ENCODE peak calls at places on chromosomes 11 and 22, in four cellular contexts. One of them, this sample, is unnamed. For H3K9me3, the result is how much of the 10 kb centered on the place peaks cover.

GRCh38 chr11:72369786-72370185 is 64.5 kb downstream of the CLPB start:
- DNase-seq in heart left ventricle: no peak
- DNase-seq in sigmoid colon: no peak
- DNase-seq in transverse colon: no peak
- DNase-seq in this sample: no peak

GRCh38 chr11:73746701-73747100 is 14.2 kb downstream of the RAB6A start:
- DNase-seq in heart left ventricle: no peak
- DNase-seq in sigmoid colon: no peak
- DNase-seq in transverse colon: no peak
- DNase-seq in this sample: no peak

GRCh38 chr11:25970726-25971508 is 361.0 kb upstream of the ANO3 start:
- DNase-seq in sigmoid colon: no peak
- DNase-seq in heart left ventricle: no peak
- DNase-seq in transverse colon: no peak
- DNase-seq in this sample: no peak

GRCh38 chr11:92638678-92639077 is 330.8 kb upstream of the MTNR1B start:
- DNase-seq in sigmoid colon: no peak
- DNase-seq in transverse colon: no peak
- DNase-seq in heart left ventricle: no peak
- DNase-seq in this sample: no peak

GRCh38 chr11:110793556-110793955 is 81.3 kb upstream of the ARHGAP20 start:
- DNase-seq in sigmoid colon: no peak
- DNase-seq in heart left ventricle: no peak
- DNase-seq in transverse colon: no peak
- DNase-seq in this sample: no peak

GRCh38 chr11:7046474-7046873 is 26.2 kb downstream of the NLRP14 start:
- DNase-seq in heart left ventricle: no peak
- DNase-seq in sigmoid colon: no peak
- DNase-seq in transverse colon: no peak
- DNase-seq in this sample: peak

GRCh38 chr11:74466916-74467885 is at the start of gene KCNE3:
- DNase-seq in transverse colon: peak
- DNase-seq in sigmoid colon: peak
- DNase-seq in heart left ventricle: peak
- DNase-seq in this sample: no peak

GRCh38 chr22:41223535-41223934 is 17.2 kb downstream of the CHADL start:
- DNase-seq in sigmoid colon: no peak
- DNase-seq in heart left ventricle: no peak
- DNase-seq in transverse colon: no peak
- DNase-seq in this sample: no peak

GRCh38 chr11:17978553-17979287 is 34.1 kb downstream of the SERGEF start:
- DNase-seq in sigmoid colon: no peak
- DNase-seq in transverse colon: peak
- DNase-seq in heart left ventricle: peak
- DNase-seq in this sample: no peak

GRCh38 chr11:130071211-130071712 is 1.6 kb downstream of the APLP2 start:
- DNase-seq in transverse colon: no peak
- DNase-seq in heart left ventricle: no peak
- DNase-seq in sigmoid colon: no peak
- DNase-seq in this sample: no peak

GRCh38 chr11:77617892-77618291 is 19.7 kb downstream of the CLNS1A start:
- DNase-seq in sigmoid colon: no peak
- DNase-seq in heart left ventricle: no peak
- DNase-seq in transverse colon: no peak
- DNase-seq in this sample: no peak

GRCh38 chr11:86182976-86183584 is 61.5 kb upstream of the EED start:
- DNase-seq in heart left ventricle: no peak
- DNase-seq in transverse colon: peak
- DNase-seq in sigmoid colon: no peak
- DNase-seq in this sample: no peak

GRCh38 chr11:78961186-78961782 is 386.6 kb upstream of the NARS2 start:
- DNase-seq in heart left ventricle: peak
- DNase-seq in transverse colon: peak
- DNase-seq in sigmoid colon: no peak
- DNase-seq in this sample: no peak

GRCh38 chr22:24523873-24524272 is 28.7 kb downstream of the UPB1 start:
- DNase-seq in sigmoid colon: no peak
- DNase-seq in transverse colon: no peak
- DNase-seq in heart left ventricle: no peak
- DNase-seq in this sample: no peak

GRCh38 chr11:35111171-35112055 is 27.6 kb upstream of the CD44 start:
- DNase-seq in heart left ventricle: no peak
- DNase-seq in transverse colon: peak
- DNase-seq in sigmoid colon: no peak
- DNase-seq in this sample: peak

GRCh38 chr11:61555051-61555969 is 25.6 kb downstream of the SYT7 start:
- DNase-seq in sigmoid colon: no peak
- DNase-seq in transverse colon: no peak
- DNase-seq in heart left ventricle: no peak
- DNase-seq in this sample: no peak

GRCh38 chr22:46845281-46846153 is 83.1 kb downstream of the TBC1D22A start:
- DNase-seq in heart left ventricle: no peak
- DNase-seq in transverse colon: no peak
- DNase-seq in sigmoid colon: no peak
- DNase-seq in this sample: no peak

GRCh38 chr22:23565942-23566715 is 14.0 kb downstream of the IGLL1 start:
- DNase-seq in sigmoid colon: peak
- DNase-seq in transverse colon: no peak
- DNase-seq in heart left ventricle: no peak
- DNase-seq in this sample: no peak

GRCh38 chr11:113693030-113693429 is 13.1 kb downstream of the TMPRSS5 start:
- DNase-seq in sigmoid colon: no peak
- DNase-seq in heart left ventricle: no peak
- DNase-seq in transverse colon: no peak
- DNase-seq in this sample: no peak

GRCh38 chr11:27618591-27618990 is 81.7 kb downstream of the BDNF start:
- DNase-seq in heart left ventricle: no peak
- DNase-seq in transverse colon: no peak
- DNase-seq in sigmoid colon: no peak
- DNase-seq in this sample: no peak

GRCh38 chr22:50676661-50677492 is 4.3 kb downstream of the SHANK3 start:
- DNase-seq in transverse colon: no peak
- DNase-seq in heart left ventricle: no peak
- DNase-seq in sigmoid colon: no peak
- DNase-seq in this sample: no peak
- H3K27ac ChIP-seq in transverse colon: no peak
- H3K27ac ChIP-seq in heart left ventricle: peak
- H3K27ac ChIP-seq in sigmoid colon: no peak
- H3K27ac ChIP-seq in this sample: no peak

GRCh38 chr22:48441553-48441850 is 1386.2 kb downstream of the BRD1 start:
- DNase-seq in transverse colon: no peak
- DNase-seq in sigmoid colon: no peak
- DNase-seq in heart left ventricle: no peak
- DNase-seq in this sample: no peak
- H3K9me3 ChIP-seq in transverse colon: under half
- H3K9me3 ChIP-seq in sigmoid colon: under half
- H3K9me3 ChIP-seq in heart left ventricle: under half
- H3K9me3 ChIP-seq in this sample: half or more

DNA sequence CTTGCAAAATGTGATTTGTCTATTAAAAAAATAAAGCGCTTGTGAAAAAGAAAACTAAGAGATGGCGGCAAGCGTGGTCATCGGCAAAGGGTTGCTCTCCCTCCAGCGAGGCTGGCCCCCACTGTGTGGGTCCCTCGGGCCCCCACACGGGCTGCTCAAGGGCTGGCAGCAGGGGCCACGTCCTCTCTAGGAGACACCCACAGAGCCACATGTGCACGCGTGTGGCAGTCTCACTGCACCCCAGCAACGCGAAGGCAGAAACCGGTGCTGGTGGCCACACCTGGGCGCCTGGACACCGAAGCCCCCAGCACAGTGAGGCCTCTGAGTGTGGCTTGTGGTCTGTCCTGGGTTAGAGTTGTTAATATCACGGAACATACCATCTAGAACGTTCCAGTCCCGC is 34.4 kb downstream of the TOLLIP start:
- DNase-seq in transverse colon: no peak
- DNase-seq in heart left ventricle: no peak
- DNase-seq in sigmoid colon: no peak
- DNase-seq in this sample: no peak
- H3K27ac ChIP-seq in transverse colon: no peak
- H3K27ac ChIP-seq in heart left ventricle: no peak
- H3K27ac ChIP-seq in sigmoid colon: no peak
- H3K27ac ChIP-seq in this sample: no peak

GRCh38 chr11:70663815-70664214 is 265.5 kb downstream of the CTTN start:
- DNase-seq in sigmoid colon: no peak
- DNase-seq in heart left ventricle: no peak
- DNase-seq in transverse colon: no peak
- DNase-seq in this sample: no peak

GRCh38 chr11:70660889-70661197 is 262.5 kb downstream of the CTTN start:
- DNase-seq in heart left ventricle: no peak
- DNase-seq in transverse colon: no peak
- DNase-seq in sigmoid colon: no peak
- DNase-seq in this sample: no peak

GRCh38 chr11:70662691-70663098 is 264.4 kb downstream of the CTTN start:
- DNase-seq in sigmoid colon: no peak
- DNase-seq in transverse colon: no peak
- DNase-seq in heart left ventricle: no peak
- DNase-seq in this sample: no peak

GRCh38 chr11:70660059-70660888 is 261.9 kb downstream of the CTTN start:
- DNase-seq in heart left ventricle: no peak
- DNase-seq in transverse colon: no peak
- DNase-seq in sigmoid colon: no peak
- DNase-seq in this sample: no peak

GRCh38 chr11:70661763-70662501 is 263.6 kb downstream of the CTTN start:
- DNase-seq in sigmoid colon: no peak
- DNase-seq in heart left ventricle: no peak
- DNase-seq in transverse colon: no peak
- DNase-seq in this sample: no peak
- H3K9me3 ChIP-seq in sigmoid colon: under half
- H3K9me3 ChIP-seq in heart left ventricle: under half
- H3K9me3 ChIP-seq in transverse colon: under half
- H3K9me3 ChIP-seq in this sample: under half

This sample was measured in AG04450.